ENCODE peak calls at places on chromosomes 2 and 18, in six cellular contexts. A, C, M, X, H and R are unnamed samples.

GRCh38 chr2:191691016-191691725 is 13.2 kb downstream of the NABP1 start:
- DNase-seq in M (no peak), H (peak), X (no peak), C (peak), A (peak), R (peak)

GRCh38 chr2:121257476-121257831 is 27.5 kb downstream of the TFCP2L1 start:
- DNase-seq in A (no peak), X (no peak), C (no peak), M (no peak), H (no peak), R (no peak)

GRCh38 chr2:214358506-214358905 is 52.3 kb upstream of the VWC2L start:
- DNase-seq in M (no peak), X (no peak), C (no peak), H (no peak), A (no peak), R (no peak)

GRCh38 chr2:231411871-231412615 is 16.5 kb downstream of the B3GNT7 start:
- DNase-seq in M (peak), X (peak), C (peak), H (peak), A (peak), R (peak)

GRCh38 chr2:239313776-239314175 is 87.0 kb downstream of the HDAC4 start:
- DNase-seq in C (no peak), H (no peak), A (no peak), X (no peak), M (no peak), R (no peak)

GRCh38 chr2:708667-709066 is 31.5 kb upstream of the TMEM18 start:
- DNase-seq in H (no peak), X (no peak), A (no peak), M (no peak), C (no peak), R (no peak)

GRCh38 chr2:225103737-225104141 is 61.5 kb upstream of the DOCK10 start:
- DNase-seq in H (peak), C (peak), M (no peak), X (no peak), A (no peak), R (no peak)

GRCh38 chr2:220513573-220514288 is 886.3 kb downstream of the SLC4A3 start:
- DNase-seq in C (no peak), H (no peak), M (no peak), X (no peak), A (no peak), R (no peak)

GRCh38 chr18:58004317-58004716 is 39.7 kb upstream of the NEDD4L start:
- DNase-seq in M (no peak), C (peak), A (no peak), H (peak), X (no peak), R (peak)

GRCh38 chr2:240239325-240239724 is 98.9 kb upstream of the OTOS start:
- DNase-seq in X (no peak), H (no peak), M (no peak), A (no peak), C (no peak), R (no peak)

GRCh38 chr18:27762054-27762453 is 414.9 kb downstream of the CDH2 start:
- DNase-seq in M (no peak), A (no peak), X (no peak), C (no peak), H (no peak), R (no peak)

GRCh38 chr2:10493636-10494281 is 45.6 kb upstream of the ODC1 start:
- DNase-seq in A (peak), H (peak), X (peak), M (peak), C (no peak), R (peak)

GRCh38 chr2:45494275-45494977 is 116.6 kb downstream of the SRBD1 start:
- DNase-seq in H (peak), X (no peak), A (peak), C (no peak), M (no peak), R (peak)

GRCh38 chr2:240637116-240637900 is 12.0 kb downstream of the GPR35 start:
- DNase-seq in H (no peak), C (no peak), M (no peak), X (no peak), A (no peak), R (no peak)

GRCh38 chr2:120476141-120476540 is 130.2 kb downstream of the INHBB start:
- DNase-seq in M (no peak), H (no peak), A (no peak), C (no peak), X (no peak), R (no peak)

GRCh38 chr2:105683145-105683544 is 61.6 kb upstream of the NCK2 start:
- DNase-seq in X (no peak), A (no peak), H (no peak), M (no peak), C (no peak), R (no peak)

GRCh38 chr2:69453475-69454129 is 16.4 kb upstream of the NFU1 start:
- DNase-seq in X (no peak), A (no peak), C (no peak), M (no peak), H (no peak), R (no peak)

GRCh38 chr18:49849331-49850217 is 36.2 kb upstream of the ACAA2 start:
- DNase-seq in C (peak), X (no peak), M (no peak), A (no peak), H (peak), R (peak)

GRCh38 chr2:86790134-86790827 is 432 bp downstream of the CD8A start:
- DNase-seq in A (no peak), M (no peak), H (no peak), X (no peak), C (no peak), R (no peak)

GRCh38 chr2:96527990-96528679 is 8.4 kb upstream of the ARID5A start:
- DNase-seq in H (peak), A (no peak), C (no peak), M (no peak), X (peak), R (no peak)

GRCh38 chr18:57428221-57429150 is 6.7 kb upstream of the ONECUT2 start:
- DNase-seq in C (no peak), X (peak), H (no peak), A (no peak), M (no peak), R (no peak)

GRCh38 chr18:48342125-48342524 is 67.1 kb downstream of the ZBTB7C start:
- DNase-seq in H (no peak), M (no peak), C (no peak), X (no peak), A (no peak), R (no peak)

GRCh38 chr2:121530210-121530562 is 494 bp upstream of the RNU4ATAC start:
- DNase-seq in C (no peak), X (peak), H (peak), M (peak), A (no peak), R (peak)

GRCh38 chr2:127261835-127262234 is 32.1 kb downstream of the ERCC3 start:
- DNase-seq in C (no peak), M (no peak), A (no peak), X (no peak), H (no peak), R (no peak)

GRCh38 chr2:64888591-64889309 is 100.4 kb upstream of the SLC1A4 start:
- DNase-seq in C (no peak), H (peak), X (peak), A (no peak), M (no peak), R (peak)

GRCh38 chr2:229118336-229118735 is 152.8 kb downstream of the PID1 start:
- DNase-seq in C (no peak), M (no peak), X (no peak), A (no peak), H (no peak), R (no peak)

GRCh38 chr2:231041061-231041689 is 3.9 kb downstream of the C2orf72 start:
- DNase-seq in C (no peak), H (no peak), A (no peak), M (no peak), X (no peak), R (no peak)

GRCh38 chr18:8538935-8539334 is 70.3 kb upstream of the RAB12 start:
- DNase-seq in X (no peak), M (no peak), C (no peak), H (no peak), A (no peak), R (no peak)

GRCh38 chr2:149832256-149832655 is 244.7 kb upstream of the MMADHC start:
- DNase-seq in X (no peak), C (no peak), H (no peak), M (no peak), A (no peak), R (no peak)

GRCh38 chr2:199659207-199659606 is 191.8 kb downstream of the FTCDNL1 start:
- DNase-seq in M (no peak), X (peak), A (no peak), C (no peak), H (peak), R (peak)